ENCODE peak calls at places on chromosomes 1 and 21, in ten cellular contexts. M is activated effector memory CD4-positive, alpha-beta T cell treated with Interleukin-2 at 50 U/mL for 16 hours; Q is ovary; S is HT1080; N is GM23248; B is HuH-7.5; L is EL; U is stimulated activated CD4-positive, alpha-beta T cell treated with anti-CD3 and anti-CD28 coated beads, Interleukin-15, amount 100 ng/mL, for 1 hour; R is T-helper 1 cell; Y is AG20443. A is an unnamed sample.

GRCh38 chr1:1246601-1247340 is at the start of gene C1QTNF12:
- DNase-seq in Q (no peak), U (no peak), Y (no peak), S (no peak), N (peak), B (peak), R (no peak), M (no peak), L (no peak), A (no peak)

GRCh38 chr1:164673584-164674214 is 114.7 kb downstream of the PBX1 start:
- DNase-seq in L (no peak), N (peak), S (peak), B (peak), R (no peak), M (no peak), Y (no peak), U (no peak), Q (no peak), A (no peak)

GRCh38 chr1:199311478-199312242 is 672.8 kb downstream of the PTPRC start:
- DNase-seq in M (no peak), Y (no peak), Q (no peak), S (no peak), B (no peak), R (no peak), N (no peak), L (no peak), U (no peak), A (no peak)

GRCh38 chr1:18556364-18556763 is 74.3 kb upstream of the PAX7 start:
- DNase-seq in Y (peak), L (peak), S (peak), U (no peak), B (peak), M (no peak), Q (no peak), N (peak), R (no peak), A (peak)

GRCh38 chr1:29235955-29236742 is at the start of gene PTPRU:
- DNase-seq in M (peak), L (peak), Y (peak), U (peak), N (peak), Q (peak), B (peak), S (peak), R (peak), A (peak)

GRCh38 chr1:32349211-32349708 is 13.0 kb downstream of the FAM229A start:
- DNase-seq in Y (no peak), L (peak), N (no peak), U (no peak), M (no peak), B (no peak), S (peak), Q (no peak), R (no peak), A (no peak)

GRCh38 chr1:2349821-2350220 is 41.5 kb downstream of the MORN1 start:
- DNase-seq in U (no peak), N (no peak), L (no peak), R (no peak), Y (no peak), S (no peak), B (no peak), Q (no peak), M (no peak), A (no peak)

GRCh38 chr1:110766336-110766647 is 91.6 kb upstream of the KCNA3 start:
- DNase-seq in B (no peak), M (no peak), L (no peak), Y (no peak), R (no peak), Q (no peak), N (no peak), U (no peak), S (no peak), A (no peak)

GRCh38 chr1:175338447-175339135 is 146.0 kb upstream of the KIAA0040 start:
- DNase-seq in L (no peak), U (peak), Y (no peak), S (peak), N (peak), Q (no peak), M (peak), B (peak), R (no peak), A (peak)

GRCh38 chr1:244092293-244093264 is 41.5 kb downstream of the ZBTB18 start:
- DNase-seq in M (no peak), U (no peak), N (peak), R (no peak), B (no peak), Q (no peak), S (peak), L (peak), Y (peak), A (peak)

GRCh38 chr21:39630827-39631226 is 18.1 kb downstream of the B3GALT5 start:
- DNase-seq in Q (no peak), B (no peak), M (no peak), L (no peak), U (no peak), N (peak), R (no peak), Y (no peak), S (peak), A (peak)